ENCODE peak calls at places on chromosomes 3 and 15, in five cellular contexts. B is GM23338, D is PC-9, C is PC-3, L is neural progenitor cell. K is an unnamed sample.

GRCh38 chr15:68330461-68330860 is 52.9 kb downstream of the FEM1B start:
- DNase-seq in B (no peak), D (no peak), C (no peak), L (no peak), K (no peak)

GRCh38 chr15:36911322-36911944 is 188.9 kb downstream of the MEIS2 start:
- DNase-seq in B (peak; percentile 18), D (no peak), C (peak; percentile 84), L (peak; percentile 28), K (no peak)

GRCh38 chr3:64022451-64023186 is 675 bp downstream of the PSMD6 start:
- DNase-seq in B (no peak), D (no peak), C (peak; percentile 4), L (no peak), K (no peak)

GRCh38 chr3:179929091-179929529 is 107.6 kb downstream of the PEX5L start:
- DNase-seq in B (peak; percentile 78), D (peak; percentile 61), C (peak; percentile 73), L (peak; percentile 90), K (peak; percentile 63)

GRCh38 chr3:177037241-177037640 is 160.0 kb downstream of the TBL1XR1 start:
- DNase-seq in B (no peak), D (no peak), C (no peak), L (no peak), K (no peak)

GRCh38 chr3:59654120-59654952 is 604.5 kb upstream of the CFAP20DC start:
- DNase-seq in B (no peak), D (peak; percentile 46), C (peak; percentile 75), L (no peak), K (no peak)

GRCh38 chr3:25783661-25784512 is 644 bp upstream of the NGLY1 start:
- DNase-seq in B (peak; percentile 92), D (peak; percentile 65), C (peak; percentile 31), L (peak; percentile 86), K (peak; percentile 28)

GRCh38 chr3:39668420-39668819 is 141.0 kb upstream of the MYRIP start:
- DNase-seq in B (peak; percentile 80), D (no peak), C (peak; percentile 62), L (peak; percentile 72), K (peak; percentile 58)

GRCh38 chr3:187698499-187699399 is 3.6 kb downstream of the RTP2 start:
- DNase-seq in B (no peak), D (no peak), C (no peak), L (no peak), K (no peak)

GRCh38 chr3:78895528-78895927 is 872.3 kb downstream of the ROBO1 start:
- DNase-seq in B (no peak), D (no peak), C (no peak), L (no peak), K (no peak)

GRCh38 chr15:33032053-33032452 is 162.5 kb downstream of the FMN1 start:
- DNase-seq in B (no peak), D (no peak), C (peak; percentile 42), L (no peak), K (no peak)

GRCh38 chr3:31743690-31744089 is 211.0 kb downstream of the STT3B start:
- DNase-seq in B (no peak), D (no peak), C (no peak), L (no peak), K (no peak)

GRCh38 chr15:48861813-48862431 is 16.0 kb upstream of the EID1 start:
- DNase-seq in B (peak; percentile 82), D (peak; percentile 8), C (peak; percentile 68), L (peak; percentile 79), K (peak; percentile 70)

GRCh38 chr3:175065492-175065891 is 206.4 kb downstream of the NAALADL2 start:
- DNase-seq in B (no peak), D (no peak), C (no peak), L (no peak), K (no peak)

GRCh38 chr15:20352241-20353200 is 189.1 kb downstream of the GOLGA6L6 start:
- DNase-seq in B (no peak), D (no peak), C (no peak), L (no peak), K (peak; percentile 5)

GRCh38 chr3:104787306-104787705 is 579.4 kb upstream of the ALCAM start:
- DNase-seq in B (no peak), D (no peak), C (no peak), L (no peak), K (no peak)

GRCh38 chr3:131819656-131820055 is 215.2 kb downstream of the CPNE4 start:
- DNase-seq in B (no peak), D (no peak), C (no peak), L (no peak), K (no peak)

GRCh38 chr15:89320200-89320599 is 14.4 kb downstream of the POLG start:
- DNase-seq in B (no peak), D (no peak), C (no peak), L (no peak), K (no peak)

GRCh38 chr15:89317188-89317720 is 17.4 kb downstream of the POLG start:
- DNase-seq in B (no peak), D (no peak), C (no peak), L (no peak), K (no peak)

DNA sequence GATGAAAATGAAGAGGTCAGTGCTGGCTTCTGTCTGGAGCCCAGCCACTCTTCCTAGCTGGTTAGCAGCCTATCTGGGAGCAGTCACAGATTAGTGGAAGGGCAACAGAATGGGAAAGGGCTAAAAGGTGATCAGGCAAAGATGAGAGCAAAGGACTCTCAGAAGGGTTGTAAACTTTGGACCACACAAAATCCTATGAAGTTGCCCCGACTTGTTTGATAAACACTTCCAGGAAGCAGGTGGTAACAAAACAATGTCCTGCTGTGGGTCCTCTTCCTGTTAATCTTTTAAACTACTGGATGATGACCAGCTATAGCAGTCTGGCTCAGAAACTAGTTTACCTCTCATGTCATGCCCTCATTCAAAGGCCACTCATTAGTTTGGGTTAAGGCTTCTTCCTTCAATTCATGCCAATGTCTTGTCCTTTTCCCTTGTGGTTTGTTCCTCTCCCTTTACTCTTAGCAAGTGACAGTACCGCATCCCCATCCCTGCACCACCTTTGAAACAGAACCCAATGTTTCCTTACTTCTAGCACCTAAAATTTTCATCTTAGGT is 19.2 kb downstream of the POLG start:
- DNase-seq in B (no peak), D (no peak), C (no peak), L (no peak), K (no peak)
- H3F3A ChIP-seq in B (peaks cover 10% of the 10 kb centered on the region), D (peaks cover 38% of the 10 kb centered on the region), C (no peaks in the 10 kb centered on the region), L (peaks cover 36% of the 10 kb centered on the region), K (peaks cover 11% of the 10 kb centered on the region)

DNA sequence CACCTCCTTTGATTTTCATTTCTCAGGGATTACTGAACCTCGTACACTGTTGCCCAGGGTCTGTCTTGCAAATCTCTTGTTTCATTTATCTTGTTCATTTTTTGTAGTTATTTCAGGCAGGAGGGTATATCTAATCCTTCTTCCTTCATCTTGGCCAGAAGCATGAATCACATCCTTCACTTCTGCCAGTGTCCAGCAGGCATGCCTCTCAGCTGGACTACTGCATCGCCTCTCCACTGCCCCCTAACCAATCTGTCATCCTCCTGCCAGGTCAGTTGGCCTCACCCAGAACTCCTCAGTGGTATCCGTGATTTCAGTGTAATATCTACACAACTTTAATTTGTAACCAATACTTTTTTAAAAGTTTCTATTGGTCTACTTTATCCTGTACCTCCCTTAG is 297.9 kb downstream of the GABRG3 start:
- DNase-seq in B (no peak), D (no peak), C (no peak), L (no peak), K (no peak)
- TF ChIP-seq CTCF in B (no peak), D (no peak), C (no peak), L (peak; percentile 12), K (no peak)

DNA sequence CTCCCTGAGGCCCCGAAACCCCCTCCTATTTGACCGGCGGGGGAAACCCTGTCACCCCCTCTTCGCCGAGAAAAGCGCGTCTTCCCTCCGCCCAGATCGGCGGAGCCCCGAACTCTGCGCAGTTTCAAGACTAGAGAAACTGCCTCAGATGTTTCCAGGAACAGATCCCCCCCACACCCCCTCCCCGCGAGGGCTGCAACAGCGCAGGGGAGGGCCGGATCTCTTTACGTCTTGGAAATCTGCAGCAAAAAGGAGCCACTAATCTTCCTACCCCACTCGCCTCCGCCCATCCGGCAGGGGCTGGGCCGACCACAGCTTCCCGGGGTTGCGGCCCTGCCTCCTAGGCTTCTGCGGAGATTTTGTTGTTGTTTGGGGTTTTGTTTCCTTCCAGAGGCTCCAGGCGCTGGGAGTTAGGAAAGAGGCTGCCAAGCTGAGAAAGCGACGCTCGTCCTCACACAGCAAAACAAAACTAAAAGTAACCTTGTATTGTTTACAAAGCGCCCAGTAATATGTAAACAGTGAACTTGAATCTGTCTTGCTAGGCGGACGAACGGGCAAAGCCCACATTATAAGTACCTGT is 2.2 kb downstream of the FOXB1 start:
- DNase-seq in B (peak; percentile 94), D (peak; percentile 88), C (peak; percentile 42), L (peak; percentile 95), K (peak; percentile 88)
- TF ChIP-seq EZH2 in B (no peak), D (no peak), C (no peak), L (no peak), K (no peak)

GRCh38 chr3:58340594-58341244 is 8.0 kb downstream of the PXK start:
- DNase-seq in B (no peak), D (no peak), C (no peak), L (no peak), K (no peak)
- H3F3A ChIP-seq in B (no peaks in the 10 kb centered on the region), D (peaks cover under 1% of the 10 kb centered on the region), C (peaks cover under 1% of the 10 kb centered on the region), L (no peaks in the 10 kb centered on the region), K (no peaks in the 10 kb centered on the region)

GRCh38 chr3:72369681-72370080 is 478.6 kb downstream of the SHQ1 start:
- DNase-seq in B (no peak), D (no peak), C (no peak), L (no peak), K (no peak)

GRCh38 chr3:72372161-72372560 is 476.1 kb downstream of the SHQ1 start:
- DNase-seq in B (no peak), D (no peak), C (no peak), L (no peak), K (no peak)

GRCh38 chr3:72373139-72373538 is 475.1 kb downstream of the SHQ1 start:
- DNase-seq in B (no peak), D (no peak), C (no peak), L (no peak), K (no peak)

GRCh38 chr3:72368331-72368975 is 479.8 kb downstream of the SHQ1 start:
- DNase-seq in B (no peak), D (no peak), C (no peak), L (no peak), K (no peak)
- TF ChIP-seq CTCF in B (no peak), D (no peak), C (no peak), L (no peak), K (no peak)

GRCh38 chr3:42979044-42979962 is at the start of gene GASK1A:
- DNase-seq in B (peak; percentile 89), D (no peak), C (peak; percentile 53), L (peak; percentile 74), K (peak; percentile 6)
- TF ChIP-seq EZH2 in B (peak; percentile 7), D (no peak), C (no peak), L (no peak), K (no peak)

DNA sequence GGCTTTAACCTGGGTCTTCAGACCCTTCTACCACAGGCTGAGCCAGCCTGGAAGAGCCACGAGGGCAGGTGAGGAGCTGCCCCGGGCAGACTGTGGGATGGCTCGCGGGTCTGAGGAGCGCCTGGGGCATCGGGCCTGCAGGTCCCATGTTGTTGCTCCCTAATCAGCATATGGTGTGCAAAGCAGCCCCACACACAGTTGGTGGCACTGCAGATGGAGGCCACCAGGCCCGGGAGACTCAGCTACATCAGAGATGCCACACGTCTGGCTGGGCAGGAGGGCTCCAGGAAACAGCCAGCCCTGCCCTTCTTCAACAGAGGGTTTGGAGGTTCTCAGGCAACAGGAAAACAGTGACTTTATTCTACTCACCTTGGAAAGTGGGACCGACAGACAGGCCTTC is 63.9 kb downstream of the XXYLT1 start:
- DNase-seq in B (no peak), D (no peak), C (no peak), L (no peak), K (no peak)
- H3F3A ChIP-seq in B (no peaks in the 10 kb centered on the region), D (no peaks in the 10 kb centered on the region), C (no peaks in the 10 kb centered on the region), L (no peaks in the 10 kb centered on the region), K (peaks cover 18% of the 10 kb centered on the region)